ENCODE peak calls at places on chromosomes 1 and 21, in seven cellular contexts. One of them, this sample, is unnamed.

GRCh38 chr21:42964561-42965560 is 9.5 kb upstream of the PKNOX1 start:
- DNase-seq in head of caudate nucleus: no peak
- DNase-seq in activated naive CD4-positive, alpha-beta T cell treated with anti-CD3 and anti-CD28 coated beads for 36 hours: no peak
- DNase-seq in aorta: no peak
- DNase-seq in T-helper 9 cell: no peak
- DNase-seq in astrocyte of the cerebellum: no peak
- DNase-seq in left lobe of liver: no peak
- DNase-seq in this sample: no peak

GRCh38 chr1:87115317-87115885 is 201.0 kb downstream of the HS2ST1 start:
- DNase-seq in head of caudate nucleus: no peak
- DNase-seq in activated naive CD4-positive, alpha-beta T cell treated with anti-CD3 and anti-CD28 coated beads for 36 hours: no peak
- DNase-seq in aorta: no peak
- DNase-seq in T-helper 9 cell: no peak
- DNase-seq in astrocyte of the cerebellum: peak; percentile 79
- DNase-seq in left lobe of liver: no peak
- DNase-seq in this sample: peak; percentile 18

GRCh38 chr1:66684353-66684752 is 67.9 kb upstream of the DYNLT5 start:
- DNase-seq in head of caudate nucleus: no peak
- DNase-seq in activated naive CD4-positive, alpha-beta T cell treated with anti-CD3 and anti-CD28 coated beads for 36 hours: no peak
- DNase-seq in aorta: no peak
- DNase-seq in T-helper 9 cell: no peak
- DNase-seq in astrocyte of the cerebellum: no peak
- DNase-seq in left lobe of liver: no peak
- DNase-seq in this sample: no peak

GRCh38 chr1:115134850-115135484 is 45.7 kb upstream of the TSPAN2 start:
- DNase-seq in head of caudate nucleus: no peak
- DNase-seq in activated naive CD4-positive, alpha-beta T cell treated with anti-CD3 and anti-CD28 coated beads for 36 hours: no peak
- DNase-seq in aorta: peak; percentile 79
- DNase-seq in T-helper 9 cell: no peak
- DNase-seq in astrocyte of the cerebellum: peak; percentile 45
- DNase-seq in left lobe of liver: no peak
- DNase-seq in this sample: no peak

GRCh38 chr1:4016351-4017130 is 116.5 kb upstream of the C1orf174 start:
- DNase-seq in head of caudate nucleus: no peak
- DNase-seq in activated naive CD4-positive, alpha-beta T cell treated with anti-CD3 and anti-CD28 coated beads for 36 hours: no peak
- DNase-seq in aorta: peak; percentile 31
- DNase-seq in T-helper 9 cell: no peak
- DNase-seq in astrocyte of the cerebellum: no peak
- DNase-seq in left lobe of liver: no peak
- DNase-seq in this sample: no peak

GRCh38 chr1:182968151-182968741 is 15.3 kb upstream of the SHCBP1L start:
- DNase-seq in head of caudate nucleus: no peak
- DNase-seq in activated naive CD4-positive, alpha-beta T cell treated with anti-CD3 and anti-CD28 coated beads for 36 hours: no peak
- DNase-seq in aorta: no peak
- DNase-seq in T-helper 9 cell: no peak
- DNase-seq in astrocyte of the cerebellum: no peak
- DNase-seq in left lobe of liver: no peak
- DNase-seq in this sample: no peak

GRCh38 chr1:40703316-40703715 is 11.8 kb downstream of the NFYC start:
- DNase-seq in head of caudate nucleus: no peak
- DNase-seq in activated naive CD4-positive, alpha-beta T cell treated with anti-CD3 and anti-CD28 coated beads for 36 hours: no peak
- DNase-seq in aorta: no peak
- DNase-seq in T-helper 9 cell: no peak
- DNase-seq in astrocyte of the cerebellum: peak; percentile 75
- DNase-seq in left lobe of liver: no peak
- DNase-seq in this sample: no peak

GRCh38 chr1:77671836-77672235 is 10.6 kb downstream of the ZZZ3 start:
- DNase-seq in head of caudate nucleus: no peak
- DNase-seq in activated naive CD4-positive, alpha-beta T cell treated with anti-CD3 and anti-CD28 coated beads for 36 hours: no peak
- DNase-seq in aorta: no peak
- DNase-seq in T-helper 9 cell: no peak
- DNase-seq in astrocyte of the cerebellum: no peak
- DNase-seq in left lobe of liver: no peak
- DNase-seq in this sample: no peak

GRCh38 chr1:67532452-67533216 is 102.4 kb upstream of the SERBP1 start:
- DNase-seq in head of caudate nucleus: no peak
- DNase-seq in activated naive CD4-positive, alpha-beta T cell treated with anti-CD3 and anti-CD28 coated beads for 36 hours: peak; percentile 10
- DNase-seq in aorta: no peak
- DNase-seq in T-helper 9 cell: no peak
- DNase-seq in astrocyte of the cerebellum: peak; percentile 83
- DNase-seq in left lobe of liver: no peak
- DNase-seq in this sample: peak; percentile 70

GRCh38 chr1:54017979-54018378 is at the start of gene LDLRAD1:
- DNase-seq in head of caudate nucleus: peak; percentile 13
- DNase-seq in activated naive CD4-positive, alpha-beta T cell treated with anti-CD3 and anti-CD28 coated beads for 36 hours: no peak
- DNase-seq in aorta: peak; percentile 70
- DNase-seq in T-helper 9 cell: no peak
- DNase-seq in astrocyte of the cerebellum: no peak
- DNase-seq in left lobe of liver: peak; percentile 44
- DNase-seq in this sample: no peak

GRCh38 chr1:155741908-155742307 is 53.0 kb downstream of the DAP3 start:
- DNase-seq in head of caudate nucleus: no peak
- DNase-seq in activated naive CD4-positive, alpha-beta T cell treated with anti-CD3 and anti-CD28 coated beads for 36 hours: no peak
- DNase-seq in aorta: peak; percentile 27
- DNase-seq in T-helper 9 cell: no peak
- DNase-seq in astrocyte of the cerebellum: no peak
- DNase-seq in left lobe of liver: no peak
- DNase-seq in this sample: no peak

GRCh38 chr1:209576392-209576791 is 7.1 kb upstream of the CAMK1G start:
- DNase-seq in head of caudate nucleus: no peak
- DNase-seq in activated naive CD4-positive, alpha-beta T cell treated with anti-CD3 and anti-CD28 coated beads for 36 hours: no peak
- DNase-seq in aorta: no peak
- DNase-seq in T-helper 9 cell: no peak
- DNase-seq in astrocyte of the cerebellum: no peak
- DNase-seq in left lobe of liver: no peak
- DNase-seq in this sample: no peak

GRCh38 chr1:29703596-29703995 is 467.3 kb downstream of the PTPRU start:
- DNase-seq in head of caudate nucleus: no peak
- DNase-seq in activated naive CD4-positive, alpha-beta T cell treated with anti-CD3 and anti-CD28 coated beads for 36 hours: no peak
- DNase-seq in aorta: no peak
- DNase-seq in T-helper 9 cell: no peak
- DNase-seq in astrocyte of the cerebellum: no peak
- DNase-seq in left lobe of liver: no peak
- DNase-seq in this sample: no peak

GRCh38 chr1:165036403-165036802 is 320.1 kb downstream of the LMX1A start:
- DNase-seq in head of caudate nucleus: no peak
- DNase-seq in activated naive CD4-positive, alpha-beta T cell treated with anti-CD3 and anti-CD28 coated beads for 36 hours: no peak
- DNase-seq in aorta: no peak
- DNase-seq in T-helper 9 cell: no peak
- DNase-seq in astrocyte of the cerebellum: no peak
- DNase-seq in left lobe of liver: no peak
- DNase-seq in this sample: no peak

GRCh38 chr1:245463392-245464165 is 308.8 kb downstream of the KIF26B start:
- DNase-seq in head of caudate nucleus: no peak
- DNase-seq in activated naive CD4-positive, alpha-beta T cell treated with anti-CD3 and anti-CD28 coated beads for 36 hours: no peak
- DNase-seq in aorta: no peak
- DNase-seq in T-helper 9 cell: no peak
- DNase-seq in astrocyte of the cerebellum: no peak
- DNase-seq in left lobe of liver: no peak
- DNase-seq in this sample: no peak

GRCh38 chr1:204652556-204652955 is 33.0 kb downstream of the LRRN2 start:
- DNase-seq in head of caudate nucleus: no peak
- DNase-seq in activated naive CD4-positive, alpha-beta T cell treated with anti-CD3 and anti-CD28 coated beads for 36 hours: no peak
- DNase-seq in aorta: no peak
- DNase-seq in T-helper 9 cell: no peak
- DNase-seq in astrocyte of the cerebellum: no peak
- DNase-seq in left lobe of liver: no peak
- DNase-seq in this sample: no peak

GRCh38 chr1:160877221-160877620 is 7.8 kb downstream of the ITLN1 start:
- DNase-seq in head of caudate nucleus: no peak
- DNase-seq in activated naive CD4-positive, alpha-beta T cell treated with anti-CD3 and anti-CD28 coated beads for 36 hours: peak; percentile 14
- DNase-seq in aorta: no peak
- DNase-seq in T-helper 9 cell: no peak
- DNase-seq in astrocyte of the cerebellum: no peak
- DNase-seq in left lobe of liver: no peak
- DNase-seq in this sample: no peak

GRCh38 chr1:222042120-222042519 is 300.2 kb upstream of the DUSP10 start:
- DNase-seq in head of caudate nucleus: no peak
- DNase-seq in activated naive CD4-positive, alpha-beta T cell treated with anti-CD3 and anti-CD28 coated beads for 36 hours: no peak
- DNase-seq in aorta: no peak
- DNase-seq in T-helper 9 cell: no peak
- DNase-seq in astrocyte of the cerebellum: no peak
- DNase-seq in left lobe of liver: no peak
- DNase-seq in this sample: no peak

GRCh38 chr1:156114101-156114918 is at the start of gene LMNA:
- DNase-seq in head of caudate nucleus: peak; percentile 91
- DNase-seq in activated naive CD4-positive, alpha-beta T cell treated with anti-CD3 and anti-CD28 coated beads for 36 hours: peak; percentile 91
- DNase-seq in aorta: peak; percentile 97
- DNase-seq in T-helper 9 cell: peak; percentile 78
- DNase-seq in astrocyte of the cerebellum: peak; percentile 88
- DNase-seq in left lobe of liver: peak; percentile 95
- DNase-seq in this sample: peak; percentile 76

GRCh38 chr1:30603081-30603858 is 120.1 kb downstream of the MATN1 start:
- DNase-seq in head of caudate nucleus: no peak
- DNase-seq in activated naive CD4-positive, alpha-beta T cell treated with anti-CD3 and anti-CD28 coated beads for 36 hours: no peak
- DNase-seq in aorta: no peak
- DNase-seq in T-helper 9 cell: no peak
- DNase-seq in astrocyte of the cerebellum: no peak
- DNase-seq in left lobe of liver: no peak
- DNase-seq in this sample: no peak

GRCh38 chr1:185401019-185401418 is 84.0 kb upstream of the IVNS1ABP start:
- DNase-seq in head of caudate nucleus: no peak
- DNase-seq in activated naive CD4-positive, alpha-beta T cell treated with anti-CD3 and anti-CD28 coated beads for 36 hours: no peak
- DNase-seq in aorta: no peak
- DNase-seq in T-helper 9 cell: no peak
- DNase-seq in astrocyte of the cerebellum: peak; percentile 87
- DNase-seq in left lobe of liver: no peak
- DNase-seq in this sample: peak; percentile 67

GRCh38 chr1:164613176-164613575 is 54.2 kb downstream of the PBX1 start:
- DNase-seq in head of caudate nucleus: no peak
- DNase-seq in activated naive CD4-positive, alpha-beta T cell treated with anti-CD3 and anti-CD28 coated beads for 36 hours: no peak
- DNase-seq in aorta: no peak
- DNase-seq in T-helper 9 cell: no peak
- DNase-seq in astrocyte of the cerebellum: no peak
- DNase-seq in left lobe of liver: no peak
- DNase-seq in this sample: no peak

GRCh38 chr1:43065191-43065590 is 106.5 kb upstream of the SLC2A1 start:
- DNase-seq in head of caudate nucleus: no peak
- DNase-seq in activated naive CD4-positive, alpha-beta T cell treated with anti-CD3 and anti-CD28 coated beads for 36 hours: no peak
- DNase-seq in aorta: no peak
- DNase-seq in T-helper 9 cell: no peak
- DNase-seq in astrocyte of the cerebellum: no peak
- DNase-seq in left lobe of liver: no peak
- DNase-seq in this sample: no peak

GRCh38 chr1:159944623-159945455 is 574 bp downstream of the IGSF9 start:
- DNase-seq in head of caudate nucleus: no peak
- DNase-seq in activated naive CD4-positive, alpha-beta T cell treated with anti-CD3 and anti-CD28 coated beads for 36 hours: no peak
- DNase-seq in aorta: no peak
- DNase-seq in T-helper 9 cell: no peak
- DNase-seq in astrocyte of the cerebellum: no peak
- DNase-seq in left lobe of liver: peak; percentile 85
- DNase-seq in this sample: no peak

GRCh38 chr1:163772266-163772665 is 450.5 kb downstream of the NUF2 start:
- DNase-seq in head of caudate nucleus: no peak
- DNase-seq in activated naive CD4-positive, alpha-beta T cell treated with anti-CD3 and anti-CD28 coated beads for 36 hours: no peak
- DNase-seq in aorta: no peak
- DNase-seq in T-helper 9 cell: no peak
- DNase-seq in astrocyte of the cerebellum: no peak
- DNase-seq in left lobe of liver: no peak
- DNase-seq in this sample: no peak

GRCh38 chr1:30377230-30378022 is 346.0 kb downstream of the MATN1 start:
- DNase-seq in head of caudate nucleus: peak; percentile 34
- DNase-seq in activated naive CD4-positive, alpha-beta T cell treated with anti-CD3 and anti-CD28 coated beads for 36 hours: no peak
- DNase-seq in aorta: no peak
- DNase-seq in T-helper 9 cell: no peak
- DNase-seq in astrocyte of the cerebellum: no peak
- DNase-seq in left lobe of liver: no peak
- DNase-seq in this sample: no peak

GRCh38 chr1:8841395-8841794 is 24.0 kb upstream of the RERE start:
- DNase-seq in head of caudate nucleus: no peak
- DNase-seq in activated naive CD4-positive, alpha-beta T cell treated with anti-CD3 and anti-CD28 coated beads for 36 hours: no peak
- DNase-seq in aorta: no peak
- DNase-seq in T-helper 9 cell: no peak
- DNase-seq in astrocyte of the cerebellum: no peak
- DNase-seq in left lobe of liver: no peak
- DNase-seq in this sample: no peak

GRCh38 chr1:17561252-17561558 is 21.7 kb downstream of the ARHGEF10L start:
- DNase-seq in head of caudate nucleus: peak; percentile 59
- DNase-seq in activated naive CD4-positive, alpha-beta T cell treated with anti-CD3 and anti-CD28 coated beads for 36 hours: no peak
- DNase-seq in aorta: peak; percentile 92
- DNase-seq in T-helper 9 cell: no peak
- DNase-seq in astrocyte of the cerebellum: no peak
- DNase-seq in left lobe of liver: no peak
- DNase-seq in this sample: no peak

GRCh38 chr1:125086611-125087010 is 3901.8 kb downstream of the SRGAP2C start:
- DNase-seq in head of caudate nucleus: no peak
- DNase-seq in activated naive CD4-positive, alpha-beta T cell treated with anti-CD3 and anti-CD28 coated beads for 36 hours: no peak
- DNase-seq in aorta: peak; percentile 61
- DNase-seq in T-helper 9 cell: no peak
- DNase-seq in astrocyte of the cerebellum: no peak
- DNase-seq in left lobe of liver: no peak
- DNase-seq in this sample: no peak

GRCh38 chr21:39314155-39315027 is 959 bp upstream of the BRWD1 start:
- DNase-seq in head of caudate nucleus: peak; percentile 73
- DNase-seq in activated naive CD4-positive, alpha-beta T cell treated with anti-CD3 and anti-CD28 coated beads for 36 hours: peak; percentile 68
- DNase-seq in aorta: no peak
- DNase-seq in T-helper 9 cell: peak; percentile 7
- DNase-seq in astrocyte of the cerebellum: peak; percentile 42
- DNase-seq in left lobe of liver: no peak
- DNase-seq in this sample: peak; percentile 21

GRCh38 chr1:21329209-21329844 is 39.1 kb upstream of the ECE1 start:
- DNase-seq in head of caudate nucleus: no peak
- DNase-seq in activated naive CD4-positive, alpha-beta T cell treated with anti-CD3 and anti-CD28 coated beads for 36 hours: no peak
- DNase-seq in aorta: no peak
- DNase-seq in T-helper 9 cell: no peak
- DNase-seq in astrocyte of the cerebellum: no peak
- DNase-seq in left lobe of liver: peak; percentile 85
- DNase-seq in this sample: no peak

GRCh38 chr1:58948671-58949070 is 164.8 kb upstream of the JUN start:
- DNase-seq in head of caudate nucleus: no peak
- DNase-seq in activated naive CD4-positive, alpha-beta T cell treated with anti-CD3 and anti-CD28 coated beads for 36 hours: no peak
- DNase-seq in aorta: no peak
- DNase-seq in T-helper 9 cell: no peak
- DNase-seq in astrocyte of the cerebellum: no peak
- DNase-seq in left lobe of liver: no peak
- DNase-seq in this sample: no peak

GRCh38 chr1:84698718-84699117 is 8.5 kb upstream of the SSX2IP start:
- DNase-seq in head of caudate nucleus: no peak
- DNase-seq in activated naive CD4-positive, alpha-beta T cell treated with anti-CD3 and anti-CD28 coated beads for 36 hours: no peak
- DNase-seq in aorta: no peak
- DNase-seq in T-helper 9 cell: no peak
- DNase-seq in astrocyte of the cerebellum: peak; percentile 45
- DNase-seq in left lobe of liver: no peak
- DNase-seq in this sample: no peak

GRCh38 chr1:239806900-239807299 is 284.8 kb upstream of the FMN2 start:
- DNase-seq in head of caudate nucleus: no peak
- DNase-seq in activated naive CD4-positive, alpha-beta T cell treated with anti-CD3 and anti-CD28 coated beads for 36 hours: no peak
- DNase-seq in aorta: no peak
- DNase-seq in T-helper 9 cell: no peak
- DNase-seq in astrocyte of the cerebellum: no peak
- DNase-seq in left lobe of liver: no peak
- DNase-seq in this sample: no peak

This sample was measured in smooth muscle cell of the brain vasculature.